ENCODE peak calls at places on chromosomes 11 and 22, in four cellular contexts. D, Y, M and S are unnamed samples. For H3K4me1, the result is how much of the 10 kb centered on the place peaks cover.

GRCh38 chr11:36508743-36509142 is 1.3 kb downstream of the TRAF6 start:
- DNase-seq in D (no peak), Y (no peak), M (no peak), S (no peak)

GRCh38 chr11:115544422-115544821 is 40.2 kb upstream of the CADM1 start:
- DNase-seq in D (no peak), Y (no peak), M (no peak), S (no peak)

GRCh38 chr22:20432244-20432686 is 5.4 kb downstream of the SCARF2 start:
- DNase-seq in D (no peak), Y (no peak), M (no peak), S (no peak)

GRCh38 chr11:62851807-62852522 is 12.6 kb upstream of the WDR74 start:
- DNase-seq in D (no peak), Y (no peak), M (no peak), S (no peak)

GRCh38 chr11:109302591-109303334 is 119.2 kb upstream of the C11orf87 start:
- DNase-seq in D (no peak), Y (no peak), M (no peak), S (no peak)

GRCh38 chr11:117160826-117161225 is 16.7 kb downstream of the PAFAH1B2 start:
- DNase-seq in D (no peak), Y (no peak), M (no peak), S (no peak)

GRCh38 chr11:125481531-125481930 is 14.5 kb downstream of the FEZ1 start:
- DNase-seq in D (no peak), Y (no peak), M (no peak), S (no peak)

GRCh38 chr22:41600976-41601375 is 11.3 kb upstream of the PMM1 start:
- DNase-seq in D (no peak), Y (no peak), M (no peak), S (no peak)

GRCh38 chr11:129117595-129118350 is 74.4 kb downstream of the ARHGAP32 start:
- DNase-seq in D (peak), Y (peak), M (no peak), S (no peak)

GRCh38 chr11:26710489-26710888 is 11.4 kb downstream of the SLC5A12 start:
- DNase-seq in D (no peak), Y (no peak), M (no peak), S (no peak)

GRCh38 chr22:21714059-21714770 is 21.4 kb downstream of the YPEL1 start:
- DNase-seq in D (no peak), Y (no peak), M (peak), S (no peak)

GRCh38 chr11:125448136-125448535 is 47.9 kb downstream of the FEZ1 start:
- DNase-seq in D (peak), Y (no peak), M (no peak), S (no peak)

GRCh38 chr11:61683116-61683515 is 2.9 kb downstream of the DAGLA start:
- DNase-seq in D (no peak), Y (no peak), M (no peak), S (no peak)

GRCh38 chr11:99501655-99502054 is 480.9 kb downstream of the CNTN5 start:
- DNase-seq in D (no peak), Y (no peak), M (no peak), S (no peak)

GRCh38 chr11:99244613-99245012 is 223.9 kb downstream of the CNTN5 start:
- DNase-seq in D (no peak), Y (no peak), M (no peak), S (no peak)

GRCh38 chr11:26093206-26093605 is 238.7 kb upstream of the ANO3 start:
- DNase-seq in D (no peak), Y (no peak), M (no peak), S (no peak)

GRCh38 chr22:48316245-48316875 is 1511.3 kb downstream of the BRD1 start:
- DNase-seq in D (no peak), Y (no peak), M (no peak), S (peak)

GRCh38 chr11:104765401-104765800 is 132.9 kb downstream of the CASP12 start:
- DNase-seq in D (no peak), Y (no peak), M (no peak), S (no peak)

GRCh38 chr22:39003165-39003638 is 10.9 kb upstream of the APOBEC3C start:
- DNase-seq in D (peak), Y (peak), M (peak), S (no peak)

GRCh38 chr22:42462016-42462415 is 29.8 kb upstream of the NFAM1 start:
- DNase-seq in D (no peak), Y (no peak), M (no peak), S (no peak)

GRCh38 chr11:74951241-74951640 is 2.2 kb downstream of the SPCS2 start:
- DNase-seq in D (no peak), Y (no peak), M (no peak), S (no peak)

GRCh38 chr22:40757071-40757470 is 62.1 kb downstream of the SLC25A17 start:
- DNase-seq in D (no peak), Y (no peak), M (no peak), S (no peak)

GRCh38 chr11:59207988-59208432 is 4.7 kb downstream of the MPEG1 start:
- DNase-seq in D (no peak), Y (peak), M (no peak), S (no peak)

GRCh38 chr22:46012881-46013281 is 35.9 kb upstream of the WNT7B start:
- DNase-seq in D (no peak), Y (no peak), M (peak), S (no peak)

GRCh38 chr11:88849368-88849767 is 216.4 kb downstream of the GRM5 start:
- DNase-seq in D (no peak), Y (no peak), M (no peak), S (no peak)

GRCh38 chr11:23284626-23285025 is 424.4 kb upstream of the CCDC179 start:
- DNase-seq in D (no peak), Y (no peak), M (no peak), S (no peak)

GRCh38 chr22:33564683-33565082 is 355.6 kb downstream of the LARGE1 start:
- DNase-seq in D (no peak), Y (no peak), M (no peak), S (no peak)

GRCh38 chr11:47161134-47161854 is 15.4 kb downstream of the ARFGAP2 start:
- DNase-seq in D (no peak), Y (peak), M (peak), S (no peak)

DNA sequence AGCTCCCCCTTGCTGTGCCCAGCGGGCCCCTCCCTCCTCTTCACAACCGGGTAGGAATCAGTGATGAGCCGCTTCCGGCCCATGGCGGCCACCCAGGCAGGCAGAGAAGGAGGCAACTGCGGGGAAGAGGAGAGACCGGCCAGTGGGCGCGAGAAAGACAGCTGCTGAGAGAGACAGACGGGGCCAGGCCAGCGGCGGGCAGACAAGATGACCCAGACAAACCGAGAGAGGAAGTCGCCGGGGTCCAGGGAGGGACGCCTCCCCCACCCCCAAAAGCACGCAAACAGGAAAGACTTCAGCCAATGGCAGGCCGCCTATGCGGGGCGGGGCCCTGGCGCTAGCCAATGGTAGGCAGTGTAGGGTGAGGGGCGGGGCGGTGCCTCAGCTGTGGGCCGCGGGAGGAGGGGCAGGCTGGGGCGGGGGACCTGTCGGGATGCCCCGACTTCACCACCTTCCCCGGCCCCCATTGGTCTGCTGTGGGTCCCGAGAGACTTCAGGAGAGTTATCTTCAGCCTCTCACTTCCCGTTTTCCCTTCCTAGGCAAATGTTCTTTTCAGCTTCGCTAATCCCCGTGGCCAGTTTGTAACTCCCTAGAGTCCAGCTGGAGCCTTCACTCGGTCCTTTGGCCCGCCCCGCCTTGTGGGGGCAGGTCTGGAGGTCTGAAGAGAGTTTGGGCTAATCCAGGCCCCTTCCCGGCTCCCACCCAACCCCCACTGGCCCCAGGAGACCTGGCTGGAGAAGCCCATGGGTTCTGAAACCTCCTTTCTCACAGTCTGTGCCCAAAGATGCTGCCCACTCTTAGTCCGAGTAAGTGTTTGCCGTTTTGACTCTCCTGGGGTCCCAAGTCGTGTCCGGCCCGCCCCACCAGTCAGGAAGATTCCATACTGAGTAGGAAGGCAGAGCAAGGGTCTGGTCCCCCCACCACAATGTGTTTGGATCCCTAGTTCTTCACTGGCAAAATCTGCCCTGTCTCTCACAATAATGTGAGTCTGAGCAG is at the start of gene POLD4:
- DNase-seq in D (no peak), Y (peak), M (peak), S (peak)
- H3K4me1 ChIP-seq in D (half or more), Y (under half), M (under half), S (under half)

GRCh38 chr22:35074583-35074982 is 8.6 kb downstream of the ISX start:
- DNase-seq in D (no peak), Y (no peak), M (no peak), S (no peak)
- H3K4me3 ChIP-seq in D (no peak), Y (no peak), M (no peak), S (no peak)

GRCh38 chr11:65861165-65861505 is 902 bp downstream of the MUS81 start:
- DNase-seq in D (no peak), Y (no peak), M (peak), S (no peak)

GRCh38 chr11:65861533-65862183 is 1.4 kb downstream of the MUS81 start:
- DNase-seq in D (no peak), Y (no peak), M (peak), S (no peak)

GRCh38 chr11:65859812-65860277 is 388 bp upstream of the MUS81 start:
- DNase-seq in D (no peak), Y (no peak), M (no peak), S (no peak)

GRCh38 chr11:65859134-65859811 is 960 bp upstream of the MUS81 start:
- DNase-seq in D (peak), Y (peak), M (peak), S (peak)

GRCh38 chr11:65860278-65861164 is at the start of gene MUS81:
- DNase-seq in D (peak), Y (peak), M (peak), S (peak)
- H3K4me1 ChIP-seq in D (under half), Y (under half), M (under half), S (under half)

GRCh38 chr22:50672471-50673230 is at the start of gene SHANK3:
- DNase-seq in D (no peak), Y (no peak), M (peak), S (no peak)

GRCh38 chr22:50674606-50675552 is 2.3 kb downstream of the SHANK3 start:
- DNase-seq in D (peak), Y (peak), M (no peak), S (no peak)

GRCh38 chr22:50674127-50674493 is 1.5 kb downstream of the SHANK3 start:
- DNase-seq in D (no peak), Y (no peak), M (no peak), S (no peak)

GRCh38 chr22:50672041-50672440 is 582 bp upstream of the SHANK3 start:
- DNase-seq in D (no peak), Y (no peak), M (no peak), S (no peak)

GRCh38 chr22:50673231-50674126 is 856 bp downstream of the SHANK3 start:
- DNase-seq in D (no peak), Y (no peak), M (no peak), S (peak)
- H3K4me3 ChIP-seq in D (no peak), Y (no peak), M (peak), S (peak)

GRCh38 chr11:3891751-3892150 is 36.3 kb downstream of the STIM1 start:
- DNase-seq in D (no peak), Y (no peak), M (no peak), S (no peak)

GRCh38 chr11:3888876-3889275 is 33.4 kb downstream of the STIM1 start:
- DNase-seq in D (no peak), Y (no peak), M (no peak), S (no peak)

GRCh38 chr11:3892156-3892555 is 36.7 kb downstream of the STIM1 start:
- DNase-seq in D (no peak), Y (no peak), M (no peak), S (no peak)

GRCh38 chr11:3890014-3890413 is 34.5 kb downstream of the STIM1 start:
- DNase-seq in D (no peak), Y (no peak), M (no peak), S (no peak)

DNA sequence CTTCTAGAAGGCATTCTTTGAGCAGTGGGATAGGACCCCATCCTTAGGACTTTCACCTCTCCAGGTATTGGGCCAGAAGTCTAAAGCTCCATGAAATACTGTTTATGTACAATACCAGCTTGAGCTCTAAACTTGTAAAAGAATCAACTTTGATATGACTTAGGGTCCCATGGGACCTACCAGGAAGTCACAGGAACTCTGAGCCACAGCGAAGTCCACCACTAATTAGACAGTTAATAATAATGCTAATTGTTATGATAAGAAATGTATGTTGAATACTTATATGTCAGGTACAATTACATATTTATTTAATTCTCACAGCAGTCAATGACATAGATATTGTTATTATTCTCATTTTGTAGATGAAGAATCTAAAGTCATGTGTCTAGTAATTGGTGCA is 35.3 kb downstream of the STIM1 start:
- DNase-seq in D (no peak), Y (no peak), M (no peak), S (no peak)
- H3K4me1 ChIP-seq in D (under half), Y (under half), M (under half), S (under half)

DNA sequence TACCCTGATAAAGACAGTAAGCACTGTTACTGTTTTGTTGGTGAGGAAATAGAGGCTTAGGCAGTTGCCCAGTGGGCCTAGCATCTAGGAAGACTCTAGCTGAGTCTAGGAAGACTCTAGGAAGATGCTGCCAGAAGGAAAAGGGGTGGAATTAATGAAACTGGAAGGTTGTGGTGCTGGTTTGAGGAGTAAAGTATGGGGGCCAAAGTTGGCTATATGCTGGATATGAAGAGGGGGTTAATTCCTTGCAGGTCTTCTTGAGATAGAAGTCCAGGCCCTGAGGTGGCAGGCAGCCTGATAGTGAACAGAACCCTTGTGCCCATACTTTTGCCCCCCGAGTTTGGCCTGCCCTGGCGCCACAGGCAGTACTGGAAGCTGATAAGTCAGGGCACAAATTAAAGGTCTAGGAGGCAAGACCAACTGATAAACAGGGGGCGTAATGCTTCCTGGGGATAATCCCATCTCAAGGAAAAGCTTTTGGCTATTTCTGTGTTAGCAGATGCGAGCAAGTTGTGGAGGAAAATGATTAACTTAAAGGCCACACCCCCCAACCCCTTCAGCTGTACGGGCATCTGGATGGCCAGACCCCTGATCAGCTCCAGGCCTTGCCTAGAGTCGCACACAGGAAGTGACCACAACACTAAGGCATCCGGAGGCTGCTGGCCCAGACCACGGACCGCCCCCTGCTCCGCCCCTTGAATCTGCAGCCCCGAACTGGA is 3.1 kb downstream of the ILK start:
- DNase-seq in D (peak), Y (peak), M (peak), S (peak)
- H3K4me3 ChIP-seq in D (peak), Y (no peak), M (peak), S (peak)

GRCh38 chr22:19359554-19360299 is 68.2 kb upstream of the CLTCL1 start:
- DNase-seq in D (no peak), Y (no peak), M (no peak), S (no peak)

GRCh38 chr22:19360300-19360792 is 68.8 kb upstream of the CLTCL1 start:
- DNase-seq in D (no peak), Y (no peak), M (no peak), S (peak)

GRCh38 chr22:19358703-19359553 is 67.4 kb upstream of the CLTCL1 start:
- DNase-seq in D (no peak), Y (no peak), M (no peak), S (no peak)

GRCh38 chr22:19360862-19361261 is 69.3 kb upstream of the CLTCL1 start:
- DNase-seq in D (no peak), Y (no peak), M (no peak), S (no peak)

DNA sequence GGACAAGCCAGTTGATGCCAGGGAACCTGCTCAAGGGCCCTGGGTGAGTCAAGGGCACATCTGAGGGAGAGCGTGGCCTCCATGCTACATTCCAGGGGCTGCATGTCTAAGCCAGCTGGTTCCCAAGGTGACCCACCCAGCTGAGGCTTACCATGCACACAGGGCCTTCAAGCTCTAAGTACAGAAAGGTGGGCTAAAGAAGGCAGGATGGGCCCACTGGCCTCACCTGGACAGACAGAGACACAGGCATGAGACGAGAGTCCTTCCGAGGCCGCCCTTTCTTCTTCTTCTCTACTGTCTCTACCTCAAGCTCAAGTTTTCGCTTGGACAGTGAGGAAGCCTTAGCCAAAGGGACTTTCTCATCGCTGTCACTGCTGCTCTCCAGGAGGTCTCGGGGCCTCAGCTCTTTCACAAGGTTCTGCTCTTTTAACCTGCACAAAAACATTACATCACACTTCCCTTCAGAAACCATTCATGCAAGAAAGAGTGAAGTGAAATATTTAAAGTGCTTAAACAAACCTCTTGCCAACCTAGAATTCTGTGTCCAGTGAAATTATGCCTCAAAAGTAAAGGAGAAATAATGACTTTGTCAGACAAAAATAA is 69.9 kb downstream of the HIRA start:
- DNase-seq in D (no peak), Y (no peak), M (no peak), S (no peak)
- H3K4me1 ChIP-seq in D (under half), Y (under half), M (under half), S (under half)

GRCh38 chr11:1889527-1889930 is 2.2 kb downstream of the PRR33 start:
- DNase-seq in D (no peak), Y (no peak), M (no peak), S (no peak)
- H3K4me3 ChIP-seq in D (no peak), Y (no peak), M (no peak), S (no peak)

GRCh38 chr22:22913989-22914388 is 26.4 kb downstream of the IGLL5 start:
- DNase-seq in D (no peak), Y (no peak), M (no peak), S (no peak)
- H3K4me1 ChIP-seq in D (under half), Y (under half), M (under half), S (under half)